ENCODE peak calls at places on chromosome 15, in nine cellular contexts. One of them, this sample, is unnamed. For H3K36me3 and H3K9me2, the result is how much of the 10 kb centered on the place peaks cover.

GRCh38 chr15:75857886-75858285 is 14.6 kb downstream of the UBE2Q2 start:
- DNase-seq in SK-N-SH: no peak
- DNase-seq in hepatocyte: no peak
- DNase-seq in OCI-LY7: no peak
- DNase-seq in HCT116: no peak
- DNase-seq in GM23338: no peak
- DNase-seq in GM23248: no peak
- DNase-seq in Karpas-422: no peak
- DNase-seq in PC-3: no peak
- DNase-seq in this sample: no peak

GRCh38 chr15:82663186-82663600 is 16.0 kb upstream of the CPEB1 start:
- DNase-seq in OCI-LY7: peak
- DNase-seq in GM23338: peak
- DNase-seq in PC-3: peak
- DNase-seq in hepatocyte: peak
- DNase-seq in SK-N-SH: no peak
- DNase-seq in HCT116: no peak
- DNase-seq in Karpas-422: peak
- DNase-seq in GM23248: peak
- DNase-seq in this sample: peak

GRCh38 chr15:79535536-79535935 is 103.4 kb downstream of the MINAR1 start:
- DNase-seq in Karpas-422: no peak
- DNase-seq in OCI-LY7: no peak
- DNase-seq in HCT116: no peak
- DNase-seq in GM23248: peak
- DNase-seq in hepatocyte: no peak
- DNase-seq in SK-N-SH: no peak
- DNase-seq in PC-3: no peak
- DNase-seq in GM23338: no peak
- DNase-seq in this sample: no peak

GRCh38 chr15:41971893-41972340 is 440 bp downstream of the EHD4 start:
- DNase-seq in GM23338: peak
- DNase-seq in GM23248: peak
- DNase-seq in HCT116: no peak
- DNase-seq in OCI-LY7: no peak
- DNase-seq in Karpas-422: no peak
- DNase-seq in SK-N-SH: peak
- DNase-seq in PC-3: no peak
- DNase-seq in hepatocyte: peak
- DNase-seq in this sample: no peak

GRCh38 chr15:65612616-65612946 is 1.6 kb upstream of the INTS14 start:
- DNase-seq in Karpas-422: no peak
- DNase-seq in hepatocyte: no peak
- DNase-seq in OCI-LY7: no peak
- DNase-seq in GM23338: no peak
- DNase-seq in HCT116: no peak
- DNase-seq in GM23248: peak
- DNase-seq in SK-N-SH: no peak
- DNase-seq in PC-3: peak
- DNase-seq in this sample: no peak

GRCh38 chr15:85620321-85621044 is 174.2 kb downstream of the KLHL25 start:
- DNase-seq in hepatocyte: no peak
- DNase-seq in GM23338: no peak
- DNase-seq in SK-N-SH: no peak
- DNase-seq in OCI-LY7: no peak
- DNase-seq in GM23248: peak
- DNase-seq in Karpas-422: no peak
- DNase-seq in HCT116: no peak
- DNase-seq in PC-3: no peak
- DNase-seq in this sample: no peak

GRCh38 chr15:70486451-70487379 is 276.6 kb downstream of the UACA start:
- DNase-seq in HCT116: no peak
- DNase-seq in SK-N-SH: no peak
- DNase-seq in PC-3: peak
- DNase-seq in GM23338: no peak
- DNase-seq in Karpas-422: no peak
- DNase-seq in OCI-LY7: no peak
- DNase-seq in GM23248: peak
- DNase-seq in hepatocyte: no peak
- DNase-seq in this sample: peak

GRCh38 chr15:37102315-37103021 is 2.1 kb upstream of the MEIS2 start:
- DNase-seq in PC-3: peak
- DNase-seq in HCT116: no peak
- DNase-seq in hepatocyte: no peak
- DNase-seq in SK-N-SH: no peak
- DNase-seq in OCI-LY7: peak
- DNase-seq in Karpas-422: no peak
- DNase-seq in GM23248: peak
- DNase-seq in GM23338: peak
- DNase-seq in this sample: peak

GRCh38 chr15:81297580-81298575 is 26.1 kb downstream of the STARD5 start:
- DNase-seq in HCT116: no peak
- DNase-seq in Karpas-422: no peak
- DNase-seq in GM23338: no peak
- DNase-seq in OCI-LY7: no peak
- DNase-seq in hepatocyte: no peak
- DNase-seq in GM23248: no peak
- DNase-seq in PC-3: peak
- DNase-seq in SK-N-SH: no peak
- DNase-seq in this sample: no peak

GRCh38 chr15:74413350-74414080 is 20.2 kb downstream of the SEMA7A start:
- DNase-seq in hepatocyte: no peak
- DNase-seq in OCI-LY7: no peak
- DNase-seq in SK-N-SH: no peak
- DNase-seq in PC-3: no peak
- DNase-seq in GM23248: no peak
- DNase-seq in GM23338: no peak
- DNase-seq in HCT116: no peak
- DNase-seq in Karpas-422: no peak
- DNase-seq in this sample: no peak

GRCh38 chr15:99911824-99912223 is 178.6 kb upstream of the LYSMD4 start:
- DNase-seq in Karpas-422: no peak
- DNase-seq in GM23338: no peak
- DNase-seq in PC-3: no peak
- DNase-seq in hepatocyte: no peak
- DNase-seq in SK-N-SH: no peak
- DNase-seq in OCI-LY7: no peak
- DNase-seq in HCT116: no peak
- DNase-seq in GM23248: peak
- DNase-seq in this sample: no peak

GRCh38 chr15:34182942-34183341 is 27.0 kb downstream of the KATNBL1 start:
- DNase-seq in OCI-LY7: no peak
- DNase-seq in Karpas-422: no peak
- DNase-seq in hepatocyte: no peak
- DNase-seq in GM23248: no peak
- DNase-seq in PC-3: peak
- DNase-seq in SK-N-SH: no peak
- DNase-seq in GM23338: peak
- DNase-seq in HCT116: no peak
- DNase-seq in this sample: peak

DNA sequence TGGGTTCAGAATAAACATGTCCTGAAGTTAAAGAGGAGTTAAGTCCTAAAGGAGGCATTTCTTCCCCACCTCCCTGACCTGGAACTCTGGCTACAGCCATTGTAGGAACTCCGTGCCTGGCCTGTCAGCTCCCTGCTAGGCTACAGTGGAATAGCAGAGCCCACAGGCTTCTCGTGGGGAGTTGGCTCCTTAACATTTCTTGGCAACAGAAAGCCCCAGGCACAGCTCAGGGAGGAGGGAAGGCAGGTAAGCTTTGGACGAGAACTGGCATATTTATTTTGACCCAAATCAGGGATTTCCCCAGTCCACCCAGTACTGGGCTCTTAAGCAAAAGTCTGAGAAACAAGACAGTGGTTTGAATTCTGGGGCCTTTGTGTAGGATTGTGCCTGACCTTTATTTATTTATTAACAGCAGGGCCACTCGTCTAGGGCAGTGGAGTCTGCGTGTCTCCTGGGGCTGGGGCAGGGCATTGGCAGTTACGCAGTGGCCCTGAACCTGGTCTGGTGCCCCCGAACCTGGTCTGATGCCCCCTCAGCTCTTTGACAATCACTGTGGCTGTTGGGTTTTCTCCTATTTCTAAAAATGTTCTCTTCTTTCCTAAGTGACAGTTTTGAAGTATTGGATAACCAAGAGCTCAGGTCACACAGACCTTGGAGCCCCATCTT is 7.9 kb upstream of the ISG20 start:
- DNase-seq in hepatocyte: no peak
- DNase-seq in GM23338: no peak
- DNase-seq in OCI-LY7: no peak
- DNase-seq in GM23248: no peak
- DNase-seq in HCT116: no peak
- DNase-seq in Karpas-422: no peak
- DNase-seq in PC-3: no peak
- DNase-seq in SK-N-SH: no peak
- DNase-seq in this sample: no peak
- H3K36me3 ChIP-seq in hepatocyte: under half
- H3K36me3 ChIP-seq in GM23338: under half
- H3K36me3 ChIP-seq in OCI-LY7: half or more
- H3K36me3 ChIP-seq in GM23248: half or more
- H3K36me3 ChIP-seq in HCT116: under half
- H3K36me3 ChIP-seq in Karpas-422: under half
- H3K36me3 ChIP-seq in PC-3: half or more
- H3K36me3 ChIP-seq in SK-N-SH: half or more
- H3K36me3 ChIP-seq in this sample: under half

DNA sequence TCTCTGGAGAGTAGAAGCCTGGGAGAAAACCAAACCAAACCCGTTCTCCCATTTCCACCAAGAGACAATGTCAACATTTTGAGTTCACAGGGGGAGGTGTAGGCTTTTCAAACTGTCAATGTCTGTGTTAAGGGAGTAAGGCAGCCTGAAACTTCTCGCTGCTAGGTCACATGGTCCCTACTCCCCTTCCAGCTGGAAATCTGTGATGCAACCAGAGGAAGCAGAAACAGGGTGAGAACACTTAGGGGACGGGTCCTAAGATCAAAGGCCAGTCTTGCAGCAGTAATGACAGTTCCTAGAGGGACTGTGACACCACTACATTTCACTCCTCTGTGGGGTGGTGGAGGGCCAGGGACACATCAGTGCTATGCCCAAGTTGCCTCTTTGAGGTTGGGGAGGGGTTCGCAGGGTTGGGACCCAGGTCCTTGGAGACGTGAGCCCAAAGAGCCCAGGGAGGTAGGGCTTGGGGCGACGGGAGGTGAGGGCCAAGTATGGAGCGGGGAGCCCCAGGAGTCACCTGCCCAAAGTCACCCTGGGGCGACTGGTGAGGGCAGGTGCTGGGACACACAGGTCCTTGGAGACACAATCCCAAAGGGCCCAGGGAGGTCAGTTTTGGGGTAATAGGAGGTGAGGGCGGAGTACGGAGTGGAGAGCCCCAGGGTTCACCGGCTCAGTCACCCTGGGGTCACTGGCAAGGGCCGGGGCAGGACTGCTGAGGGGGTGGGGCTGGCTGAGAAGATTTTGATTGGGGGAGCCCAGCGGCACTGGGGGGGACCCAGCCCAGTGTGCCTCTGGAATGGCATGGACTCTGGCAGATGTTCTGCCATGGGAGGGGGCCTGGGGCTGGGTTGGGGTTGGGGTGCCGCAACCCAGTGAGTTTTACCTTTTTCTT is 582 bp downstream of the GOLGA6L2 start:
- DNase-seq in PC-3: no peak
- DNase-seq in GM23338: no peak
- DNase-seq in SK-N-SH: no peak
- DNase-seq in GM23248: no peak
- DNase-seq in HCT116: no peak
- DNase-seq in hepatocyte: no peak
- DNase-seq in Karpas-422: no peak
- DNase-seq in OCI-LY7: no peak
- DNase-seq in this sample: no peak
- H3K9me2 ChIP-seq in PC-3: under half
- H3K9me2 ChIP-seq in GM23338: under half
- H3K9me2 ChIP-seq in SK-N-SH: under half
- H3K9me2 ChIP-seq in GM23248: under half
- H3K9me2 ChIP-seq in HCT116: under half
- H3K9me2 ChIP-seq in hepatocyte: under half
- H3K9me2 ChIP-seq in Karpas-422: under half
- H3K9me2 ChIP-seq in OCI-LY7: under half
- H3K9me2 ChIP-seq in this sample: under half

DNA sequence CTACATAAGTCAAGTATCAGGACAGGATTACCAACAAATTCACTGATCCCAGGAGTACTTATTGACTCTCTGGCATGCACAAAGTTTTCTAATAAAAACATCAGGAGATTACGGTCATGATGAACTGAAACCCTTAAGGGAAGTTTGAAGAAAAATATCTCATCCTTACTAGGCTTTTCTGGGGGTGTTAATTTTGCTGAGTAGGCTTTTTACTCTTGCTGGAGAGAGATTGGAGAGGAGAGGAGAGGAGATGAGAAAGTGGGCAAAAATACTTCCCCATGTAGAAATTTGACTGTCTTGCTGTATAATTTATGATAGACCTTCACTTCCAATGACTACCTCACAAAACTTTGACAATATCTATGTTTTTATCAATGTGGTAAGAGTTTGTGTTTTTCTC is 43.0 kb upstream of the SLC24A5 start:
- DNase-seq in OCI-LY7: no peak
- DNase-seq in GM23248: no peak
- DNase-seq in Karpas-422: no peak
- DNase-seq in SK-N-SH: no peak
- DNase-seq in PC-3: no peak
- DNase-seq in hepatocyte: no peak
- DNase-seq in GM23338: no peak
- DNase-seq in HCT116: no peak
- DNase-seq in this sample: no peak
- H3K36me3 ChIP-seq in OCI-LY7: under half
- H3K36me3 ChIP-seq in GM23248: under half
- H3K36me3 ChIP-seq in Karpas-422: under half
- H3K36me3 ChIP-seq in SK-N-SH: under half
- H3K36me3 ChIP-seq in PC-3: under half
- H3K36me3 ChIP-seq in hepatocyte: under half
- H3K36me3 ChIP-seq in GM23338: under half
- H3K36me3 ChIP-seq in HCT116: under half
- H3K36me3 ChIP-seq in this sample: under half

DNA sequence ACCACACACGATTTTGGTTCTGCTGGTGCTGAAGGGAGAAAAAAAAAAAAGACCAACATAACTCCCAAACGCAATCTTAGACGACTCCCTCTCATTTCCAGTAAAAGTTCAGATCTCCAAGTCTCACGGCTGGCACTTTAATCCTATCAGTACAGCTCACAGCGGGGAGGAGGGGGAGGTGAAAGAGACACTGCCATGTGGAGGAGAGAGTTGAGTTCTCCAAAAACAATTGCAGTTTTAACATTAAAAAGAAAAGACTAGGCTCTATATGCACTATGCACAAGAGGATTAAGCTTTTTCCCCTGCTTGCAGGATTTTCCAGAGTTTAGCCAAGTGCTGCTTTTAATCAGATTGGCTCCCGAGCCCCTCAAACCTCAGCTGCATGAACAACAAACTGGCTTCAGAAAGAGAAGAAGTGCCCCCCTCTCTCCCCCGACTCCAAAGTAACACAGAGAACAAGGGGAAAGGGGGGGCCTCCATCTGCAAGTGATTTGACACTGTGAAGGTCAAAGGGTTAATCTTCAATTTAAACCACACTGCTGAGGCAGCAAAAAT is 16.7 kb downstream of the BMF start:
- DNase-seq in hepatocyte: no peak
- DNase-seq in GM23248: no peak
- DNase-seq in GM23338: peak
- DNase-seq in PC-3: no peak
- DNase-seq in Karpas-422: no peak
- DNase-seq in SK-N-SH: no peak
- DNase-seq in HCT116: no peak
- DNase-seq in OCI-LY7: no peak
- DNase-seq in this sample: no peak
- H3K9me2 ChIP-seq in hepatocyte: under half
- H3K9me2 ChIP-seq in GM23248: under half
- H3K9me2 ChIP-seq in GM23338: under half
- H3K9me2 ChIP-seq in PC-3: under half
- H3K9me2 ChIP-seq in Karpas-422: under half
- H3K9me2 ChIP-seq in SK-N-SH: under half
- H3K9me2 ChIP-seq in HCT116: under half
- H3K9me2 ChIP-seq in OCI-LY7: under half
- H3K9me2 ChIP-seq in this sample: under half

This sample was measured in PC-9.